ENCODE peak calls at places on chromosomes 16 and 17, in six cellular contexts. A, I, T, W, E and P are unnamed samples.

GRCh38 chr16:2529061-2529931 is 1.9 kb downstream of the CEMP1 start:
- DNase-seq in E (peak; percentile 55), W (no peak), I (peak; percentile 58), A (no peak), T (no peak), P (no peak)

GRCh38 chr17:2849327-2849670 is 53.1 kb downstream of the RAP1GAP2 start:
- DNase-seq in A (no peak), E (no peak), I (peak; percentile 39), T (no peak), W (no peak), P (no peak)

GRCh38 chr17:45287526-45288264 is 25.8 kb upstream of the SPATA32 start:
- DNase-seq in E (peak; percentile 59), W (peak; percentile 81), I (no peak), A (no peak), T (no peak), P (no peak)

GRCh38 chr17:73341350-73342056 is 29.7 kb upstream of the CDC42EP4 start:
- DNase-seq in T (no peak), W (no peak), E (no peak), A (no peak), I (no peak), P (no peak)

GRCh38 chr17:7486181-7486580 is 2.0 kb downstream of the POLR2A start:
- DNase-seq in E (no peak), I (no peak), A (no peak), W (no peak), T (no peak), P (no peak)

GRCh38 chr16:67877064-67877463 is 4.2 kb downstream of the EDC4 start:
- DNase-seq in A (no peak), I (no peak), E (no peak), W (no peak), T (no peak), P (no peak)

GRCh38 chr17:751269-752001 is 629 bp downstream of the GEMIN4 start:
- DNase-seq in T (peak; percentile 77), W (no peak), A (no peak), E (peak; percentile 69), I (no peak), P (no peak)

GRCh38 chr17:81291662-81292061 is 3.4 kb downstream of the SLC38A10 start:
- DNase-seq in I (peak; percentile 86), W (peak; percentile 87), E (peak; percentile 86), A (no peak), T (peak; percentile 77), P (peak; percentile 84)

GRCh38 chr17:5128905-5129535 is 13.2 kb downstream of the USP6 start:
- DNase-seq in T (no peak), A (no peak), I (no peak), W (peak; percentile 28), E (no peak), P (no peak)

GRCh38 chr16:78939600-78939999 is 660.9 kb downstream of the MAF start:
- DNase-seq in I (no peak), E (no peak), W (no peak), T (no peak), A (no peak), P (no peak)

GRCh38 chr17:57372156-57372555 is 115.8 kb downstream of the MSI2 start:
- DNase-seq in E (no peak), T (no peak), I (no peak), A (no peak), W (no peak), P (no peak)

GRCh38 chr16:3857189-3858013 is 23.1 kb downstream of the CREBBP start:
- DNase-seq in I (no peak), T (no peak), W (peak; percentile 86), E (no peak), A (no peak), P (no peak)

GRCh38 chr16:10601444-10602401 is 21.3 kb upstream of the EMP2 start:
- DNase-seq in W (no peak), A (no peak), I (peak; percentile 67), E (no peak), T (no peak), P (no peak)

GRCh38 chr17:16419074-16419928 is 3.9 kb downstream of the TRPV2 start:
- DNase-seq in E (peak; percentile 19), I (no peak), A (no peak), W (peak; percentile 81), T (peak; percentile 53), P (no peak)

DNA sequence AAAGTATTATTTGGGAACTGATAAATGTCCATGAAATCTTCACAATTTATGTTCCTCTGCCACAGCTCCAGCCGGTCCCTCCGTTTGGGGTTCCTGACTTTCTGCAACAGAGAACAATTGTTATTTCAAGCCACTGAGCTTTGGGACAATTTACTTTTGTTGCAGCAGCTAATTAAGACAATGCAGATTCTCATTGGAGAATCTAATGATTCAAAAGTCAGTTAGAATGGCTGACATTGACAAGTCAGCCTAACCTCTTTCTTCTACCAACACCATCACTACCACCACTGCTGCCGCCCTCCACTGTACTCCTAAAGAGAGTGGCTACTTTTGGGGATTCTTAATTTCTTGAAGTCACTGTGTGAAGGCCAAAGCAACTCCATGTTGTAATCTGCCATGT is 15.0 kb upstream of the HEATR6 start:
- DNase-seq in T (no peak), A (no peak), W (no peak), E (no peak), I (no peak), P (no peak)
- H3K27ac ChIP-seq in T (no peak overlapping the region), A (no peak overlapping the region), W (no peak overlapping the region), E (no peak overlapping the region), I (no peak overlapping the region), P (no peak overlapping the region)

GRCh38 chr16:21611546-21612384 is 12.4 kb downstream of the METTL9 start:
- DNase-seq in I (no peak), A (no peak), W (no peak), E (no peak), T (peak; percentile 93), P (no peak)

GRCh38 chr16:21608647-21609328 is 9.4 kb downstream of the METTL9 start:
- DNase-seq in E (no peak), W (no peak), T (peak; percentile 67), I (no peak), A (no peak), P (no peak)

GRCh38 chr16:21610766-21611165 is 11.4 kb downstream of the METTL9 start:
- DNase-seq in I (no peak), E (no peak), A (no peak), W (no peak), T (no peak), P (no peak)

GRCh38 chr16:21611178-21611545 is 11.8 kb downstream of the METTL9 start:
- DNase-seq in E (no peak), W (no peak), A (no peak), I (no peak), T (no peak), P (no peak)

DNA sequence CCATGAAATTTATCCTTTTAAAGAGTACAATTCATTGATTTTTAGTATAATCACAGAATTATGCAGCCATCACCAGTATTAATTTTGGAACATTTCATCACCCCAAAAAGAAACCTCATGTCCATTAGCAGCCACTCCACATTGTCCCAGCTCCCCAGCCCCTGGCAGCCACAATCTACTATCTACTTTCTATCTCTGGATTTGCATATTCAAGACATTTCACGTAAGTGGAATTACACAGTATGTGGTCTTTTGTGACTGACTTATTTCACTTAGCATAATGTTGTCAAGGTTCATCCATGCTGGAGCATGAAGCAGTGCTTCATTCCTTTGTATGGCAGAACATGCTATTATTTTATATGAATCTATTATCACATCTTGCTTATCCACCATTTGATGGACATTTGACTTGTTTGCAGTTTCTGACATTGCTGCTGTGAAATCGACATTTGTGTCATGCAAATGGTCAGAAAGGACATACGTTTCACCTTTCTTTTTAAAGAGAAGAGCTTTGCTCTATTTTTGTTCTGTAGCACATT is 10.7 kb downstream of the METTL9 start:
- DNase-seq in A (no peak), E (no peak), I (no peak), W (no peak), T (no peak), P (no peak)
- H3K4me1 ChIP-seq in A (peaks cover 26% of the 10 kb centered on the region), E (peaks cover 54% of the 10 kb centered on the region), I (peaks cover 14% of the 10 kb centered on the region), W (peaks cover 13% of the 10 kb centered on the region), T (peaks cover 46% of the 10 kb centered on the region), P (peaks cover 8% of the 10 kb centered on the region)

GRCh38 chr16:4864728-4865127 is 17.4 kb downstream of the UBN1 start:
- DNase-seq in I (no peak), A (no peak), W (no peak), E (no peak), T (no peak), P (no peak)

GRCh38 chr16:4859900-4860255 is 12.6 kb downstream of the UBN1 start:
- DNase-seq in E (no peak), T (no peak), I (peak; percentile 71), A (no peak), W (no peak), P (no peak)

GRCh38 chr16:4865231-4865860 is 18.1 kb downstream of the UBN1 start:
- DNase-seq in I (no peak), E (no peak), A (no peak), W (peak; percentile 65), T (no peak), P (no peak)

GRCh38 chr16:4860727-4861342 is 13.6 kb downstream of the UBN1 start:
- DNase-seq in A (no peak), I (no peak), E (no peak), W (no peak), T (no peak), P (no peak)

GRCh38 chr16:4862639-4863038 is 15.4 kb downstream of the UBN1 start:
- DNase-seq in T (no peak), W (no peak), A (no peak), E (no peak), I (no peak), P (peak; percentile 56)
- H3K27ac ChIP-seq in T (no peak overlapping the region), W (no peak overlapping the region), A (no peak overlapping the region), E (peak overlapping the region; percentile 67), I (no peak overlapping the region), P (no peak overlapping the region)

DNA sequence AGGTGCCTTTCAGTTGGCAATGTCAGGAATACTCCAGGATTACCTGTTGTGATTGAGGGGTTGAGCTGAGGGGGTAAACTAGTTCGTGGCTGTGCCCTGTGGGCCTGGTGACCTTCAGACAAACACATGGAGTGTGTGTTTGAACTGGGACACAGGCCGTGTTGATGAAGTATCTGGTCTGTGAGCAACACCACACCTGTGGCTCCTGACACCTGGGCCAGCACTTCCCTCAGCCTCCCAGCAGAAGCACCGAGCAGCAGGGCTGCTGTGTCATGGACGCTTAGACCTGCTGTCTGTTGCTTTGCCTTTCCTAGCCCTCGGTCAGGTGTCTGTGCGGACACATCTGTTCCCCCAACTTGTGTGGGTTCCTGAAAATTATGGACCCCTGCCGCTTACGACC is 82.9 kb downstream of the KSR1 start:
- DNase-seq in I (peak; percentile 30), T (no peak), W (no peak), A (no peak), E (no peak), P (no peak)
- H3K4me1 ChIP-seq in I (peaks cover 15% of the 10 kb centered on the region), T (peaks cover 7% of the 10 kb centered on the region), W (peaks cover 15% of the 10 kb centered on the region), A (peaks cover 19% of the 10 kb centered on the region), E (peaks cover 15% of the 10 kb centered on the region), P (peaks cover 11% of the 10 kb centered on the region)

DNA sequence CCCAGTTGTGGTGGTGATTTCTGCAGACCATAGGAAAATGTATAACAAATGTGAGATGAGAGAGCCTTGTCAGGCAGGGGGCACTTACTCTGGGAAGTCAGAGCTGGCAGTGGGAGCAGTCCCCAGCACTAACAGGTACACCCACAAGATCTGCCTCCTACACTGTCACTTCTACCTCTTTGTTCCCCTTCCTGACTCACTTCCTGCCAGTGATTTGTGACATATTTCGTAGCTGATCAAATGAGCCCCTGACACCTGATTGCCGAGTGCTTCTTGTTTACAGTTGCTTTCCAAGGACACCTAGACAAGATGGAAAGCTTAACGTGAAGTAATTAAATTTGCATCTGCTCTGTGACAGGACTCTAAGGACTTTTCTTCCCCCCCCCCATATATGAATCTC is 40.5 kb downstream of the FTO start:
- DNase-seq in W (no peak), I (no peak), T (peak; percentile 59), E (no peak), A (no peak), P (no peak)
- H3K27ac ChIP-seq in W (peak overlapping the region; percentile 42), I (no peak overlapping the region), T (no peak overlapping the region), E (no peak overlapping the region), A (no peak overlapping the region), P (no peak overlapping the region)

GRCh38 chr17:40070895-40071719 is 8.3 kb downstream of the THRA start:
- DNase-seq in E (peak; percentile 90), I (peak; percentile 90), T (no peak), W (peak; percentile 91), A (no peak), P (no peak)
- H3K4me1 ChIP-seq in E (peaks cover 86% of the 10 kb centered on the region), I (peaks cover 59% of the 10 kb centered on the region), T (peaks cover 69% of the 10 kb centered on the region), W (peaks cover 80% of the 10 kb centered on the region), A (peaks cover 79% of the 10 kb centered on the region), P (peaks cover 86% of the 10 kb centered on the region)